ENCODE peak calls at places on chromosomes 4 and X, in nine cellular contexts. One of them, this sample, is unnamed.

GRCh38 chrX:135982860-135983259 is 2.4 kb upstream of the SLC9A6 start:
- DNase-seq in IMR-90: peak; percentile 50
- DNase-seq in tibial artery: no peak
- DNase-seq in suprapubic skin: no peak
- DNase-seq in HFF-Myc: no peak
- DNase-seq in fibroblast of mammary gland: peak; percentile 16
- DNase-seq in cardiac muscle cell: no peak
- DNase-seq in AG04450: no peak
- DNase-seq in GM12864: no peak
- DNase-seq in this sample: no peak

GRCh38 chr4:33924239-33924638 is 2320.1 kb downstream of the ARAP2 start:
- DNase-seq in suprapubic skin: no peak
- DNase-seq in cardiac muscle cell: peak; percentile 50
- DNase-seq in fibroblast of mammary gland: peak; percentile 85
- DNase-seq in GM12864: no peak
- DNase-seq in IMR-90: peak; percentile 37
- DNase-seq in AG04450: peak; percentile 6
- DNase-seq in tibial artery: no peak
- DNase-seq in HFF-Myc: no peak
- DNase-seq in this sample: no peak

GRCh38 chrX:108584617-108585211 is 145.1 kb downstream of the COL4A5 start:
- DNase-seq in IMR-90: no peak
- DNase-seq in cardiac muscle cell: peak; percentile 11
- DNase-seq in AG04450: no peak
- DNase-seq in GM12864: peak; percentile 0
- DNase-seq in suprapubic skin: no peak
- DNase-seq in fibroblast of mammary gland: peak; percentile 17
- DNase-seq in tibial artery: no peak
- DNase-seq in HFF-Myc: no peak
- DNase-seq in this sample: no peak

GRCh38 chr4:82753725-82754410 is 44.7 kb downstream of the SCD5 start:
- DNase-seq in HFF-Myc: no peak
- DNase-seq in IMR-90: peak; percentile 28
- DNase-seq in tibial artery: no peak
- DNase-seq in AG04450: no peak
- DNase-seq in GM12864: no peak
- DNase-seq in fibroblast of mammary gland: no peak
- DNase-seq in cardiac muscle cell: no peak
- DNase-seq in suprapubic skin: no peak
- DNase-seq in this sample: no peak

GRCh38 chr4:154088741-154089140 is 299.9 kb upstream of the SFRP2 start:
- DNase-seq in cardiac muscle cell: no peak
- DNase-seq in AG04450: no peak
- DNase-seq in HFF-Myc: no peak
- DNase-seq in IMR-90: no peak
- DNase-seq in fibroblast of mammary gland: peak; percentile 55
- DNase-seq in tibial artery: no peak
- DNase-seq in GM12864: no peak
- DNase-seq in suprapubic skin: no peak
- DNase-seq in this sample: no peak

GRCh38 chr4:78057135-78057599 is at the start of gene FRAS1:
- DNase-seq in cardiac muscle cell: peak; percentile 53
- DNase-seq in fibroblast of mammary gland: peak; percentile 27
- DNase-seq in HFF-Myc: peak; percentile 15
- DNase-seq in GM12864: no peak
- DNase-seq in AG04450: no peak
- DNase-seq in IMR-90: no peak
- DNase-seq in suprapubic skin: peak; percentile 63
- DNase-seq in tibial artery: no peak
- DNase-seq in this sample: peak; percentile 55

GRCh38 chr4:22720091-22720490 is 27.4 kb downstream of the GBA3 start:
- DNase-seq in HFF-Myc: peak; percentile 1
- DNase-seq in AG04450: no peak
- DNase-seq in fibroblast of mammary gland: no peak
- DNase-seq in cardiac muscle cell: no peak
- DNase-seq in IMR-90: peak; percentile 31
- DNase-seq in suprapubic skin: no peak
- DNase-seq in tibial artery: no peak
- DNase-seq in GM12864: no peak
- DNase-seq in this sample: no peak

GRCh38 chr4:3331511-3332394 is 38.9 kb downstream of the RGS12 start:
- DNase-seq in HFF-Myc: no peak
- DNase-seq in AG04450: no peak
- DNase-seq in suprapubic skin: no peak
- DNase-seq in cardiac muscle cell: no peak
- DNase-seq in fibroblast of mammary gland: no peak
- DNase-seq in tibial artery: no peak
- DNase-seq in IMR-90: no peak
- DNase-seq in GM12864: no peak
- DNase-seq in this sample: no peak

GRCh38 chr4:105902550-105903262 is 7.4 kb downstream of the NPNT start:
- DNase-seq in cardiac muscle cell: no peak
- DNase-seq in fibroblast of mammary gland: no peak
- DNase-seq in GM12864: no peak
- DNase-seq in HFF-Myc: no peak
- DNase-seq in suprapubic skin: no peak
- DNase-seq in AG04450: no peak
- DNase-seq in tibial artery: no peak
- DNase-seq in IMR-90: no peak
- DNase-seq in this sample: no peak

GRCh38 chr4:25914670-25915358 is 794 bp downstream of the SMIM20 start:
- DNase-seq in fibroblast of mammary gland: no peak
- DNase-seq in suprapubic skin: no peak
- DNase-seq in GM12864: no peak
- DNase-seq in IMR-90: no peak
- DNase-seq in tibial artery: no peak
- DNase-seq in HFF-Myc: no peak
- DNase-seq in AG04450: no peak
- DNase-seq in cardiac muscle cell: no peak
- DNase-seq in this sample: no peak

GRCh38 chrX:19544693-19545305 is 29.5 kb upstream of the MAP3K15 start:
- DNase-seq in cardiac muscle cell: peak; percentile 70
- DNase-seq in fibroblast of mammary gland: peak; percentile 69
- DNase-seq in AG04450: no peak
- DNase-seq in GM12864: no peak
- DNase-seq in IMR-90: peak; percentile 70
- DNase-seq in suprapubic skin: no peak
- DNase-seq in tibial artery: no peak
- DNase-seq in HFF-Myc: peak; percentile 43
- DNase-seq in this sample: no peak

GRCh38 chr4:101753702-101754101 is 36.8 kb upstream of the BANK1 start:
- DNase-seq in HFF-Myc: no peak
- DNase-seq in GM12864: no peak
- DNase-seq in AG04450: no peak
- DNase-seq in IMR-90: no peak
- DNase-seq in tibial artery: no peak
- DNase-seq in cardiac muscle cell: peak; percentile 56
- DNase-seq in fibroblast of mammary gland: peak; percentile 63
- DNase-seq in suprapubic skin: no peak
- DNase-seq in this sample: no peak

GRCh38 chr4:5916229-5916628 is 23.3 kb upstream of the CRMP1 start:
- DNase-seq in IMR-90: no peak
- DNase-seq in suprapubic skin: no peak
- DNase-seq in AG04450: no peak
- DNase-seq in tibial artery: no peak
- DNase-seq in fibroblast of mammary gland: no peak
- DNase-seq in GM12864: no peak
- DNase-seq in HFF-Myc: no peak
- DNase-seq in cardiac muscle cell: no peak
- DNase-seq in this sample: no peak

GRCh38 chrX:31524182-31524581 is 452.3 kb upstream of the FTHL17 start:
- DNase-seq in AG04450: no peak
- DNase-seq in cardiac muscle cell: peak; percentile 43
- DNase-seq in tibial artery: no peak
- DNase-seq in IMR-90: peak; percentile 27
- DNase-seq in HFF-Myc: no peak
- DNase-seq in GM12864: no peak
- DNase-seq in suprapubic skin: no peak
- DNase-seq in fibroblast of mammary gland: no peak
- DNase-seq in this sample: no peak

GRCh38 chrX:12819231-12819630 is 28.0 kb downstream of the PRPS2 start:
- DNase-seq in fibroblast of mammary gland: no peak
- DNase-seq in tibial artery: no peak
- DNase-seq in HFF-Myc: no peak
- DNase-seq in suprapubic skin: no peak
- DNase-seq in GM12864: no peak
- DNase-seq in IMR-90: no peak
- DNase-seq in AG04450: no peak
- DNase-seq in cardiac muscle cell: no peak
- DNase-seq in this sample: no peak

GRCh38 chrX:41734530-41734929 is 10.5 kb downstream of the GPR82 start:
- DNase-seq in HFF-Myc: no peak
- DNase-seq in AG04450: no peak
- DNase-seq in IMR-90: peak; percentile 20
- DNase-seq in GM12864: no peak
- DNase-seq in tibial artery: no peak
- DNase-seq in suprapubic skin: no peak
- DNase-seq in fibroblast of mammary gland: peak; percentile 40
- DNase-seq in cardiac muscle cell: peak; percentile 19
- DNase-seq in this sample: no peak

GRCh38 chrX:107470971-107471370 is 21.5 kb downstream of the FRMPD3 start:
- DNase-seq in tibial artery: no peak
- DNase-seq in fibroblast of mammary gland: no peak
- DNase-seq in suprapubic skin: no peak
- DNase-seq in GM12864: no peak
- DNase-seq in cardiac muscle cell: no peak
- DNase-seq in HFF-Myc: no peak
- DNase-seq in IMR-90: no peak
- DNase-seq in AG04450: no peak
- DNase-seq in this sample: no peak
- TF ChIP-seq CTCF in tibial artery: no peak
- TF ChIP-seq CTCF in fibroblast of mammary gland: no peak
- TF ChIP-seq CTCF in suprapubic skin: no peak
- TF ChIP-seq CTCF in GM12864: peak; percentile 54
- TF ChIP-seq CTCF in cardiac muscle cell: no peak
- TF ChIP-seq CTCF in HFF-Myc: no peak
- TF ChIP-seq CTCF in IMR-90: no peak
- TF ChIP-seq CTCF in AG04450: no peak
- TF ChIP-seq CTCF in this sample: peak; percentile 26

GRCh38 chr4:159446266-159446976 is 343.5 kb downstream of the RAPGEF2 start:
- DNase-seq in suprapubic skin: no peak
- DNase-seq in fibroblast of mammary gland: peak; percentile 80
- DNase-seq in tibial artery: peak; percentile 63
- DNase-seq in AG04450: peak; percentile 53
- DNase-seq in HFF-Myc: peak; percentile 66
- DNase-seq in cardiac muscle cell: peak; percentile 85
- DNase-seq in IMR-90: peak; percentile 84
- DNase-seq in GM12864: peak; percentile 33
- DNase-seq in this sample: peak; percentile 9

GRCh38 chr4:159443975-159444374 is 341.1 kb downstream of the RAPGEF2 start:
- DNase-seq in GM12864: no peak
- DNase-seq in cardiac muscle cell: no peak
- DNase-seq in fibroblast of mammary gland: no peak
- DNase-seq in IMR-90: peak; percentile 77
- DNase-seq in AG04450: peak; percentile 32
- DNase-seq in tibial artery: no peak
- DNase-seq in HFF-Myc: no peak
- DNase-seq in suprapubic skin: no peak
- DNase-seq in this sample: no peak

GRCh38 chr4:159445671-159446070 is 342.8 kb downstream of the RAPGEF2 start:
- DNase-seq in AG04450: no peak
- DNase-seq in cardiac muscle cell: no peak
- DNase-seq in IMR-90: no peak
- DNase-seq in fibroblast of mammary gland: peak; percentile 7
- DNase-seq in tibial artery: no peak
- DNase-seq in HFF-Myc: no peak
- DNase-seq in suprapubic skin: no peak
- DNase-seq in GM12864: no peak
- DNase-seq in this sample: no peak

GRCh38 chr4:159447296-159447695 is 344.4 kb downstream of the RAPGEF2 start:
- DNase-seq in GM12864: no peak
- DNase-seq in suprapubic skin: no peak
- DNase-seq in tibial artery: no peak
- DNase-seq in IMR-90: no peak
- DNase-seq in HFF-Myc: no peak
- DNase-seq in cardiac muscle cell: peak; percentile 46
- DNase-seq in fibroblast of mammary gland: peak; percentile 31
- DNase-seq in AG04450: no peak
- DNase-seq in this sample: no peak

GRCh38 chr4:159444668-159445067 is 341.8 kb downstream of the RAPGEF2 start:
- DNase-seq in suprapubic skin: no peak
- DNase-seq in HFF-Myc: no peak
- DNase-seq in cardiac muscle cell: peak; percentile 35
- DNase-seq in GM12864: no peak
- DNase-seq in tibial artery: no peak
- DNase-seq in AG04450: no peak
- DNase-seq in fibroblast of mammary gland: peak; percentile 60
- DNase-seq in IMR-90: peak; percentile 30
- DNase-seq in this sample: no peak
- TF ChIP-seq CTCF in suprapubic skin: no peak
- TF ChIP-seq CTCF in HFF-Myc: no peak
- TF ChIP-seq CTCF in cardiac muscle cell: peak; percentile 18
- TF ChIP-seq CTCF in GM12864: no peak
- TF ChIP-seq CTCF in tibial artery: no peak
- TF ChIP-seq CTCF in AG04450: no peak
- TF ChIP-seq CTCF in fibroblast of mammary gland: peak; percentile 21
- TF ChIP-seq CTCF in IMR-90: peak; percentile 24
- TF ChIP-seq CTCF in this sample: no peak

DNA sequence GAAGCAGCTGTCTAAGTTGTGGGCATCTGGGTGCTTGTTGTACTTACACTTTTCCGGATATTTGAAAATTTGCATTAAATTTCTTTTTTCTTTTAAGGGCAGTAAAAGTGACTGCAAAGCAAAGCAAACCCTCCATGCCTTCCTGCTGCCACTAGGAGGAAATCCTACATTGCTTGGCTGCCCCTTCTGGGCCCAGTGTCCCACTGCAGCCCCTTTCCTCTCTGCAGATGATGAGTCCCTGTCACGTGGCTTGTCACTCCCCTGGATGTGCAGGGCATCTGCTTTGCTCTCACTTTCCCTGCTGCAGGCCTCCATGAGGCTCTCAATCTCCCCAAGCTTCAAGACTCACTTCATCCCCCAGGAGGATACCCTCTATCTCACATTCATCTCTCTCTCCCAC is 12.7 kb downstream of the TSR2 start:
- DNase-seq in HFF-Myc: no peak
- DNase-seq in IMR-90: peak; percentile 8
- DNase-seq in GM12864: no peak
- DNase-seq in AG04450: no peak
- DNase-seq in tibial artery: no peak
- DNase-seq in fibroblast of mammary gland: peak; percentile 17
- DNase-seq in suprapubic skin: no peak
- DNase-seq in cardiac muscle cell: peak; percentile 12
- DNase-seq in this sample: no peak
- TF ChIP-seq CTCF in HFF-Myc: peak; percentile 29
- TF ChIP-seq CTCF in IMR-90: peak; percentile 35
- TF ChIP-seq CTCF in GM12864: peak; percentile 15
- TF ChIP-seq CTCF in AG04450: peak; percentile 38
- TF ChIP-seq CTCF in tibial artery: no peak
- TF ChIP-seq CTCF in fibroblast of mammary gland: peak; percentile 27
- TF ChIP-seq CTCF in suprapubic skin: no peak
- TF ChIP-seq CTCF in cardiac muscle cell: peak; percentile 21
- TF ChIP-seq CTCF in this sample: peak; percentile 37

DNA sequence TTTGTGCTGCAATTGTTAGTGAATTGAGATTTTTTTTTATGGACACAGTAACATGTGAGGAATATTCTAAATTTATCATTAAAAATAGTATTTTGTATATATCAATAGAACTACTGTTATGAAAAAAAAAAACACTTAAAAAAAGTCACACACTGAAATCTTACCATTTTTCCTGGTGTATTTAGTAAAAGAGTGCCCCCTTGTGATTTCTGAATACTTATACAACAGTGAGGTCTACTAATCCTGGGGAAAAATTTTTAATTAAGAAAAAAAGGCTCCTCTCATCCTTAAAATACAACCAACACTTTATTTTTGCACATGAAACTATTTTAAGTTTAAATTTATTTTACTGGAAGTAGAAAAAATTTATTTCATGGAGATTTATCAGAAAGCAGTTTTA is 56.4 kb upstream of the SPOCK3 start:
- DNase-seq in GM12864: no peak
- DNase-seq in tibial artery: no peak
- DNase-seq in HFF-Myc: no peak
- DNase-seq in IMR-90: no peak
- DNase-seq in suprapubic skin: no peak
- DNase-seq in cardiac muscle cell: peak; percentile 34
- DNase-seq in fibroblast of mammary gland: peak; percentile 14
- DNase-seq in AG04450: no peak
- DNase-seq in this sample: no peak
- TF ChIP-seq CTCF in GM12864: no peak
- TF ChIP-seq CTCF in tibial artery: peak; percentile 5
- TF ChIP-seq CTCF in HFF-Myc: no peak
- TF ChIP-seq CTCF in IMR-90: no peak
- TF ChIP-seq CTCF in suprapubic skin: no peak
- TF ChIP-seq CTCF in cardiac muscle cell: no peak
- TF ChIP-seq CTCF in fibroblast of mammary gland: peak; percentile 10
- TF ChIP-seq CTCF in AG04450: no peak
- TF ChIP-seq CTCF in this sample: peak; percentile 67